ENCODE peak calls at places on chromosome 17, in six cellular contexts. Z, G, E, K, L and V are unnamed samples.
A peak's percentile ranks its signal among the peaks of the same experiment; 100 is the strongest.

GRCh38 chr17:31591924-31592323 is 200.4 kb downstream of the RAB11FIP4 start:
- DNase-seq in G (no peak), L (no peak), E (no peak), Z (no peak), K (no peak), V (no peak)

GRCh38 chr17:79993390-79994221 is 42.1 kb downstream of the TBC1D16 start:
- DNase-seq in L (peak; percentile 96), G (peak; percentile 80), K (peak; percentile 98), Z (no peak), E (peak; percentile 97), V (peak; percentile 92)

GRCh38 chr17:9363440-9364350 is 211.9 kb downstream of the STX8 start:
- DNase-seq in L (no peak), E (no peak), G (no peak), K (peak; percentile 56), Z (no peak), V (no peak)

GRCh38 chr17:28272166-28272565 is 46.8 kb upstream of the TMEM97 start:
- DNase-seq in E (no peak), K (peak; percentile 83), L (no peak), Z (no peak), G (no peak), V (no peak)

GRCh38 chr17:44925731-44926697 is 10.7 kb upstream of the GFAP start:
- DNase-seq in K (no peak), L (no peak), Z (no peak), G (peak; percentile 38), E (no peak), V (peak; percentile 45)

GRCh38 chr17:40351185-40352043 is 13.1 kb downstream of the GJD3 start:
- DNase-seq in L (no peak), E (peak; percentile 5), Z (no peak), K (no peak), G (no peak), V (no peak)

GRCh38 chr17:43958953-43959352 is 5.2 kb upstream of the PYY start:
- DNase-seq in K (peak; percentile 58), Z (no peak), E (no peak), G (no peak), L (no peak), V (no peak)

GRCh38 chr17:549197-550040 is 165.2 kb downstream of the VPS53 start:
- DNase-seq in G (no peak), K (peak; percentile 80), L (no peak), Z (no peak), E (peak; percentile 65), V (no peak)

GRCh38 chr17:27747462-27748359 is 52.6 kb downstream of the NOS2 start:
- DNase-seq in L (peak; percentile 67), G (no peak), K (no peak), Z (no peak), E (no peak), V (no peak)

GRCh38 chr17:72514321-72514861 is 393.6 kb downstream of the SOX9 start:
- DNase-seq in E (no peak), L (no peak), Z (no peak), G (no peak), K (no peak), V (no peak)
- H3K27ac ChIP-seq in E (no peak overlapping the region), L (no peak overlapping the region), Z (no peak overlapping the region), G (no peak overlapping the region), K (no peak overlapping the region), V (peak overlapping the region; percentile 22)

DNA sequence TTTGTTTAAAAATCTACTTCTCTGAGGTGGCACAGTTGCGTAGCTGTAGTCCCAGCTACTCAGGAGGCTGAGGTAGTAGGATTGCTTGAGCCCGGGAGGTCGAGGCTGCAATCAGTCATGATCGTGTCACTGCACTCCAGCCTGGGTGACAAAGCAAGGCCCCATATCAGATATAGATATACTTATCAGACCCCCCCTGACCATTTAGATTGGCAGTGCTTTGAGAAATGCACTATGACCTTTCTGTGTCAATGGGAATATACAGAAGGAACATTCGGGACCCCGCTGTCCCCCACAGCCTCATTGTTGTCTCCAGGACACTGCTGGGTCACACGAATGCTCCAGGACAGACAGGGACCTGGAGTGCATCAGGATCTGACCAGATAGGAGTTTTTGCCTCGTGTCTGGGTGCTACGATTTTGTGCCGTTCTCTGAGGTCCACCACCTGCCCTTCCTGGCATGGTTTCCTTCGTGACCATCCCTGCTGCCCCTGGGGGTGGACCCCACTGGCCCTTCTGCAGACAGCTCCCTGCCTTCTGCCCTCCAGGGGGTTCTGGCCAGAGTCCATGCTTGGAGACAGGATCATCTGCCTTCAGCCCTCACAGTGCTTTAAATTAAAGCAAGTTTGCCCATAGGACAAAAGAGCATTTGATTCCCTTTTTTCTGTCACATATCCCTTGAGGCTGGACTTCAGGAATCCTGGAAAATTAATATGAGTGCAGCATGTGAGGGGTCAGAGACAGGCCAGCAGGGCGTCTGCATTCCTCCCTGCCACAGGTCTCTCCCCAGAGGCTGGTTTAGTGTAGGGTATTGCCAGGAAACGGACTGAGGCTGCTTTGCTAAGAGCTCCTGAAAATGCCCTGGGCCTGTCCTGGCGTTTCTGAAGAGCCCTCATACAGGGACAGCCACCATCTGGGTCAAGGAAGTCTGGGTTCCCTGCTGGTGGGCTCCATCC is 19.3 kb downstream of the PLD6 start:
- DNase-seq in L (peak; percentile 71), G (no peak), Z (no peak), E (no peak), K (no peak), V (no peak)
- H3K27ac ChIP-seq in L (no peak overlapping the region), G (peak overlapping the region; percentile 64), Z (no peak overlapping the region), E (peak overlapping the region; percentile 3), K (no peak overlapping the region), V (no peak overlapping the region)

GRCh38 chr17:3475155-3475808 is 515 bp upstream of the ASPA start:
- DNase-seq in K (peak; percentile 2), G (no peak), E (no peak), Z (no peak), L (no peak), V (no peak)
- H3K27ac ChIP-seq in K (no peak overlapping the region), G (peak overlapping the region; percentile 34), E (peak overlapping the region; percentile 75), Z (no peak overlapping the region), L (no peak overlapping the region), V (no peak overlapping the region)

DNA sequence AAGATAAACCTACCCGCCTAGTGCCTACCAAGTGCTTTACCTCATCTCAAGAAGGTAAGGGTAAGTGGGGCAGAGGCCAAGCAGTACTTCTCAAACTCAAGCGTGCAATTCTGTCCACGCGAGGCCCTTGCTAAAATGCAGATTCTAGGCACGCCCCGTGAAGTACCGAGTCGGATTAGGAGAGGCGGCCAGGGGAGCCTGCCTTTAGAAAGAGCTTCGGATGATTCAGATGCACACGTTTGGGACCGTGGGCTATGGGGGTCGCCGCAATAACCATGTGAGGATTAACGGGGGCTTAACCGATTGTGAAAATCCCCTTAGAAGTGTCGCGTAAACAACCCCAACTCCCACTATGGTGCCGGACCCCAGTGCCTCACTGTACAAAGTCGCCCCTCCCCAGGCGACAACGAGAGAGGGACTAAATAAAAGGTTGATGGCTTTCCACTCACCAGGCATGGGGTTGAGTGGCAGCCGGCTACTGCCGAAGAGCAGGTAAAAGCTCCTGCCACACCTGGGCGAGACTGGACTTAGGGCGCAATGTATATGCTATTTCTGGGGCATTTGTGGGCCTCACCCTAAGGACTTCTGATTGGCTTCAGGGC is 681 bp upstream of the SP2 start:
- DNase-seq in E (peak; percentile 45), L (no peak), G (no peak), Z (no peak), K (peak; percentile 76), V (no peak)
- H3K27ac ChIP-seq in E (peak overlapping the region; percentile 76), L (no peak overlapping the region), G (peak overlapping the region; percentile 100), Z (no peak overlapping the region), K (peak overlapping the region; percentile 52), V (peak overlapping the region; percentile 72)

GRCh38 chr17:74515941-74516340 is 15.3 kb downstream of the CD300LB start:
- DNase-seq in K (no peak), Z (no peak), E (no peak), L (no peak), G (no peak), V (no peak)

GRCh38 chr17:74516561-74516960 is 14.7 kb downstream of the CD300LB start:
- DNase-seq in E (no peak), K (no peak), L (no peak), Z (no peak), G (no peak), V (no peak)

GRCh38 chr17:74512624-74513084 is 18.6 kb downstream of the CD300LB start:
- DNase-seq in G (peak; percentile 37), L (no peak), K (peak; percentile 94), E (no peak), Z (no peak), V (no peak)

GRCh38 chr17:74513987-74514631 is 17.2 kb downstream of the CD300LB start:
- DNase-seq in Z (peak; percentile 36), L (peak; percentile 95), G (peak; percentile 42), E (peak; percentile 29), K (peak; percentile 80), V (no peak)

DNA sequence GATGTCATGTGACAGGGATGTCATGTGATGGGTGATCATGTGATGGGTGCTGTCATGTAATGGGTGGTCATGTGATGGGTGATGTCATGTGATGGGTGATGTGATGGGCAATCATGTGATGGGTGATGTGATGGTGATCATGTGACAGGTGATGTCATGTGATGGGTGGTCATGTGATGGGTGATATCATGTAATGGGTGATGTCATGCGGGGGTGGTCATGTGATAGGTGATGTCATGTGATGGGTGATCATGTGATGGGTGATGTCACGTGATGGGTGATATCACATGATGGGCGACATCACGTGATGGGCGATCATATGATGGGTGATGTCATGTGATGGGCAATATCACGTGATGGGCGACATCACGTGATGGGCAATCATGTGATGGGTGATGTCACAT is 16.6 kb downstream of the CD300LB start:
- DNase-seq in Z (no peak), G (peak; percentile 41), K (peak; percentile 76), L (no peak), E (no peak), V (no peak)
- H3K27ac ChIP-seq in Z (no peak overlapping the region), G (no peak overlapping the region), K (no peak overlapping the region), L (no peak overlapping the region), E (no peak overlapping the region), V (no peak overlapping the region)

GRCh38 chr17:30235386-30236296 is at the start of gene SLC6A4:
- DNase-seq in E (peak; percentile 44), L (peak; percentile 43), Z (no peak), G (no peak), K (peak; percentile 64), V (no peak)
- H3K27ac ChIP-seq in E (no peak within 1 kb of the TSS), L (no peak within 1 kb of the TSS), Z (no peak within 1 kb of the TSS), G (no peak within 1 kb of the TSS), K (no peak within 1 kb of the TSS), V (no peak within 1 kb of the TSS)

DNA sequence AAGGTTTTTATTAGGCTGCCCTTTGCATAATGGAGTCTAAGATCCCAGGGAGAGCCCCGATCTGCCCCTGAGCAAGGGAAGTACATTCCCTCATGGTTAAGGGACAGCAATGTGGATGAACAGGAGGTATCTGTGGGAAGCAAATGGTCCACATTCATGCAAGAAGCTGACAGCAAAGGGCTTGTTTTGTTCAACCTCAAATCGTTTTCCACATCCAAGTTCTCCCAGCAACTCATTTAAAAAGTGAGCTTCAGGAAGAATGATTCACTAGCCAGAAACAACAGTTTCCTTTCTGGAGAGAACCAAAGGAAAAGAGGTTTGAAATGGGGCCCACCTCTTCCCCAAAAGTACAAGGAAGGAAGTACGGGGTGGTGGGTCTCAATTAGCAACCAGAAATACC is 9.4 kb downstream of the HSPB9 start:
- DNase-seq in E (no peak), Z (no peak), G (no peak), L (no peak), K (peak; percentile 58), V (no peak)
- H3K27ac ChIP-seq in E (no peak overlapping the region), Z (no peak overlapping the region), G (peak overlapping the region; percentile 62), L (no peak overlapping the region), K (peak overlapping the region; percentile 75), V (no peak overlapping the region)

GRCh38 chr17:7549401-7550055 is 670 bp downstream of the TNFSF12 start:
- DNase-seq in K (peak; percentile 52), Z (no peak), L (no peak), E (no peak), G (no peak), V (no peak)
- H3K27ac ChIP-seq in K (no peak overlapping the region), Z (no peak overlapping the region), L (no peak overlapping the region), E (peak overlapping the region; percentile 75), G (peak overlapping the region; percentile 89), V (peak overlapping the region; percentile 39)

GRCh38 chr17:72110231-72110952 is 10.4 kb upstream of the SOX9 start:
- DNase-seq in E (no peak), G (no peak), L (no peak), K (peak; percentile 57), Z (no peak), V (no peak)
- H3K27ac ChIP-seq in E (no peak overlapping the region), G (peak overlapping the region; percentile 50), L (no peak overlapping the region), K (no peak overlapping the region), Z (no peak overlapping the region), V (no peak overlapping the region)